ENCODE peak calls at places on chromosomes 11 and 22, in nine cellular contexts. N is CD4-positive, alpha-beta T cell; E is stimulated activated CD4-positive, alpha-beta T cell treated with anti-CD3 and anti-CD28 coated beads, TNF-alpha, amount 100 ng/mL, for 1 hour; A is NCI-H774; D is NCI-H1092 treated with DMSO at 0.1 percent for 48 hours; P is amniotic stem cell; G is cardiac fibroblast; C is naive thymus-derived CD4-positive, alpha-beta T cell; Z is activated T-helper 1 cell treated with anti-CD3 and anti-CD28 coated beads, Interleukin-12 subunit alpha, Interleukin-12 subunit beta, Interleukin-2, Interleukin-4 antibody, amounts not matched to agents 30 ng/mL and 10 ng/mL and 1 ng/mL, durations not matched to agents 14 hours and 24 hours and 36 hours. S is an unnamed sample.

GRCh38 chr11:10493041-10493663 is 38.1 kb downstream of the AMPD3 start:
- DNase-seq in E (no peak), G (no peak), A (no peak), D (no peak), C (no peak), P (no peak), N (no peak), Z (no peak), S (no peak)

GRCh38 chr11:66743271-66743968 is 14.4 kb upstream of the SPTBN2 start:
- DNase-seq in C (no peak), E (no peak), G (no peak), A (no peak), N (no peak), D (no peak), Z (no peak), P (no peak), S (no peak)

GRCh38 chr11:69518081-69518950 is 36.9 kb downstream of the LINC01488 start:
- DNase-seq in C (no peak), E (no peak), D (no peak), G (peak; percentile 88), Z (no peak), P (no peak), A (no peak), N (no peak), S (no peak)

GRCh38 chr11:134312223-134312622 is 19.6 kb upstream of the GLB1L2 start:
- DNase-seq in G (no peak), D (no peak), E (no peak), A (no peak), Z (no peak), N (no peak), P (no peak), C (no peak), S (no peak)

GRCh38 chr11:118740892-118741291 is 50.1 kb downstream of the DDX6 start:
- DNase-seq in N (no peak), C (no peak), Z (no peak), E (no peak), A (no peak), D (no peak), P (no peak), G (no peak), S (no peak)

GRCh38 chr11:132080121-132080520 is 709.7 kb downstream of the NTM start:
- DNase-seq in P (no peak), Z (no peak), N (no peak), C (no peak), E (no peak), A (no peak), D (no peak), G (no peak), S (no peak)

GRCh38 chr11:46305295-46305694 is 27.8 kb downstream of the CREB3L1 start:
- DNase-seq in A (no peak), P (no peak), G (peak; percentile 74), N (no peak), C (peak; percentile 43), D (peak; percentile 21), E (no peak), Z (no peak), S (no peak)

GRCh38 chr11:80163011-80163410 is 722.2 kb upstream of the TENM4 start:
- DNase-seq in Z (no peak), C (no peak), A (no peak), P (peak; percentile 27), N (no peak), E (no peak), G (peak; percentile 70), D (no peak), S (no peak)

GRCh38 chr11:11351042-11351586 is 1.9 kb downstream of the CSNK2A3 start:
- DNase-seq in D (no peak), C (no peak), N (no peak), E (no peak), G (peak; percentile 11), P (no peak), A (no peak), Z (no peak), S (no peak)

GRCh38 chr11:35792846-35793192 is 130.2 kb downstream of the TRIM44 start:
- DNase-seq in A (no peak), C (no peak), D (no peak), P (no peak), Z (no peak), N (no peak), E (no peak), G (no peak), S (no peak)

GRCh38 chr22:23833911-23834317 is 4.9 kb downstream of the DERL3 start:
- DNase-seq in G (no peak), D (no peak), Z (no peak), P (no peak), C (no peak), N (no peak), E (no peak), A (no peak), S (no peak)

GRCh38 chr22:40533712-40534378 is 102.7 kb downstream of the MRTFA start:
- DNase-seq in Z (peak; percentile 53), P (no peak), C (peak; percentile 76), G (peak; percentile 76), N (peak; percentile 21), A (no peak), E (peak; percentile 30), D (no peak), S (peak; percentile 13)

GRCh38 chr22:36077261-36077660 is 48.6 kb upstream of the RBFOX2 start:
- DNase-seq in N (no peak), Z (no peak), P (no peak), D (no peak), E (no peak), C (no peak), G (peak; percentile 25), A (no peak), S (no peak)

GRCh38 chr11:2212411-2213251 is 41.0 kb upstream of the TH start:
- DNase-seq in G (no peak), D (no peak), Z (no peak), P (no peak), E (no peak), N (no peak), A (no peak), C (no peak), S (no peak)

GRCh38 chr22:40021401-40022000 is 26.7 kb downstream of the FAM83F start:
- DNase-seq in N (no peak), Z (no peak), E (no peak), G (no peak), D (peak; percentile 93), C (no peak), P (no peak), A (no peak), S (no peak)

GRCh38 chr11:93895106-93895862 is 44.9 kb upstream of the VSTM5 start:
- DNase-seq in C (peak; percentile 7), Z (no peak), D (peak; percentile 61), E (no peak), A (peak; percentile 65), G (peak; percentile 76), P (peak; percentile 81), N (no peak), S (no peak)

GRCh38 chr11:46701078-46701654 is 335 bp downstream of the ZNF408 start:
- DNase-seq in D (no peak), N (no peak), G (no peak), C (no peak), A (no peak), E (no peak), P (no peak), Z (no peak), S (no peak)

GRCh38 chr11:46315033-46315738 is 32.1 kb upstream of the DGKZ start:
- DNase-seq in C (peak; percentile 42), P (no peak), Z (peak; percentile 54), A (peak; percentile 51), E (peak; percentile 50), D (peak; percentile 68), G (peak; percentile 86), N (peak; percentile 67), S (peak; percentile 76)

GRCh38 chr22:40855104-40855959 is 1.1 kb downstream of the ST13 start:
- DNase-seq in P (no peak), E (no peak), D (peak; percentile 23), N (no peak), A (no peak), C (no peak), G (peak; percentile 58), Z (no peak), S (no peak)

GRCh38 chr11:8531312-8531711 is 62.7 kb downstream of the STK33 start:
- DNase-seq in C (no peak), Z (no peak), N (no peak), G (peak; percentile 20), D (peak; percentile 72), E (no peak), A (peak; percentile 50), P (no peak), S (no peak)

GRCh38 chr22:17258015-17258827 is 39.0 kb upstream of the ADA2 start:
- DNase-seq in N (peak; percentile 16), E (peak; percentile 14), P (no peak), G (peak; percentile 22), Z (peak; percentile 68), C (peak; percentile 37), A (peak; percentile 82), D (peak; percentile 95), S (no peak)

GRCh38 chr11:117345039-117345438 is 17.4 kb downstream of the CEP164 start:
- DNase-seq in N (no peak), C (no peak), P (no peak), G (no peak), A (no peak), E (no peak), Z (no peak), D (no peak), S (no peak)

GRCh38 chr22:28810839-28811491 is 10.6 kb upstream of the XBP1 start:
- DNase-seq in G (peak; percentile 27), Z (peak; percentile 60), P (no peak), A (no peak), C (peak; percentile 52), N (no peak), E (no peak), D (no peak), S (no peak)

GRCh38 chr22:39994566-39995345 is at the start of gene FAM83F:
- DNase-seq in E (no peak), A (peak; percentile 37), C (no peak), P (no peak), D (no peak), Z (peak; percentile 21), N (peak; percentile 6), G (no peak), S (peak; percentile 7)

GRCh38 chr11:57932105-57932504 is 91.6 kb upstream of the OR9Q1 start:
- DNase-seq in N (no peak), G (no peak), C (no peak), E (no peak), D (no peak), A (no peak), P (no peak), Z (no peak), S (no peak)

GRCh38 chr11:108734956-108735559 is 70.2 kb downstream of the DDX10 start:
- DNase-seq in E (no peak), P (no peak), A (no peak), G (peak; percentile 13), C (no peak), N (no peak), D (no peak), Z (no peak), S (no peak)

GRCh38 chr11:34624069-34624468 is 3.2 kb downstream of the EHF start:
- DNase-seq in Z (no peak), P (no peak), N (no peak), C (no peak), E (no peak), A (peak; percentile 60), D (no peak), G (no peak), S (peak; percentile 2)

GRCh38 chr22:39090426-39091064 is 6.5 kb upstream of the APOBEC3H start:
- DNase-seq in A (no peak), C (peak; percentile 76), E (peak; percentile 67), G (no peak), Z (peak; percentile 81), N (peak; percentile 72), P (no peak), D (no peak), S (peak; percentile 78)

GRCh38 chr11:67558084-67558772 is 25.4 kb upstream of the GSTP1 start:
- DNase-seq in D (no peak), C (no peak), G (peak; percentile 69), A (no peak), E (no peak), P (no peak), Z (no peak), N (no peak), S (no peak)

GRCh38 chr22:23038902-23039301 is 31.4 kb upstream of the GNAZ start:
- DNase-seq in P (no peak), C (no peak), A (no peak), G (no peak), D (no peak), E (no peak), N (no peak), Z (no peak), S (no peak)

GRCh38 chr11:72483412-72484186 is 49.3 kb upstream of the CLPB start:
- DNase-seq in Z (peak; percentile 32), D (no peak), A (no peak), E (no peak), N (no peak), C (no peak), G (peak; percentile 80), P (no peak), S (no peak)